ENCODE peak calls at places on chromosomes 2 and 18, in nine cellular contexts. E is AG10803; J is GM23338; T is Calu3; R is CD4-positive, alpha-beta T cell; S is WERI-Rb-1; Z is lower lobe of right lung; B is GM10248; N is GM20000. K is an unnamed sample.

GRCh38 chr2:220277445-220277960 is 650.1 kb downstream of the SLC4A3 start:
- DNase-seq in E (peak), J (no peak), T (peak), R (no peak), S (no peak), Z (peak), B (no peak), N (no peak), K (peak)

GRCh38 chr2:85237849-85238570 is 89.8 kb downstream of the TGOLN2 start:
- DNase-seq in E (no peak), J (peak), T (no peak), R (no peak), S (no peak), Z (peak), B (no peak), N (no peak), K (no peak)

GRCh38 chr2:112483047-112483473 is 1.1 kb downstream of the TTL start:
- DNase-seq in E (peak), J (peak), T (peak), R (no peak), S (peak), Z (no peak), B (no peak), N (peak), K (peak)

GRCh38 chr18:64276736-64277135 is 127.8 kb upstream of the LINC00305 start:
- DNase-seq in E (no peak), J (no peak), T (no peak), R (no peak), S (no peak), Z (no peak), B (no peak), N (no peak), K (no peak)

GRCh38 chr2:99572380-99572779 is 82.6 kb upstream of the REV1 start:
- DNase-seq in E (peak), J (peak), T (no peak), R (no peak), S (no peak), Z (no peak), B (no peak), N (no peak), K (no peak)

GRCh38 chr2:148674063-148675020 is 29.8 kb downstream of the EPC2 start:
- DNase-seq in E (no peak), J (peak), T (peak), R (no peak), S (peak), Z (no peak), B (peak), N (peak), K (no peak)

GRCh38 chr2:29006092-29006985 is 25.2 kb downstream of the TOGARAM2 start:
- DNase-seq in E (no peak), J (no peak), T (no peak), R (no peak), S (no peak), Z (no peak), B (no peak), N (no peak), K (peak)

GRCh38 chr2:217858519-217859466 is 144.0 kb downstream of the TNS1 start:
- DNase-seq in E (peak), J (no peak), T (no peak), R (no peak), S (peak), Z (no peak), B (no peak), N (no peak), K (peak)

GRCh38 chr2:215702116-215702905 is 266.4 kb upstream of the FN1 start:
- DNase-seq in E (no peak), J (no peak), T (no peak), R (no peak), S (no peak), Z (no peak), B (no peak), N (no peak), K (no peak)

GRCh38 chr2:134679740-134680139 is 39.1 kb downstream of the TMEM163 start:
- DNase-seq in E (no peak), J (no peak), T (no peak), R (peak), S (no peak), Z (no peak), B (no peak), N (no peak), K (no peak)

GRCh38 chr2:23901966-23902942 is 24.7 kb downstream of the ATAD2B start:
- DNase-seq in E (peak), J (no peak), T (no peak), R (no peak), S (no peak), Z (no peak), B (no peak), N (no peak), K (peak)

GRCh38 chr2:175807031-175807873 is 194.8 kb downstream of the LNPK start:
- DNase-seq in E (peak), J (no peak), T (no peak), R (no peak), S (no peak), Z (no peak), B (no peak), N (no peak), K (no peak)

GRCh38 chr2:12685145-12685544 is 31.6 kb upstream of the TRIB2 start:
- DNase-seq in E (no peak), J (no peak), T (no peak), R (no peak), S (no peak), Z (no peak), B (no peak), N (no peak), K (peak)

GRCh38 chr2:148244593-148245292 is 223.9 kb downstream of the MBD5 start:
- DNase-seq in E (peak), J (no peak), T (no peak), R (no peak), S (no peak), Z (no peak), B (no peak), N (no peak), K (peak)

GRCh38 chr18:51907687-51908597 is 432.1 kb upstream of the DCC start:
- DNase-seq in E (no peak), J (no peak), T (no peak), R (no peak), S (no peak), Z (no peak), B (no peak), N (no peak), K (no peak)

GRCh38 chr2:61257446-61257845 is 95.5 kb downstream of the C2orf74 start:
- DNase-seq in E (no peak), J (no peak), T (no peak), R (no peak), S (no peak), Z (no peak), B (no peak), N (no peak), K (no peak)

GRCh38 chr18:59927246-59927825 is 27.5 kb downstream of the PMAIP1 start:
- DNase-seq in E (peak), J (no peak), T (peak), R (no peak), S (no peak), Z (no peak), B (peak), N (peak), K (peak)

GRCh38 chr2:150689600-150689999 is 202.1 kb upstream of the RND3 start:
- DNase-seq in E (peak), J (no peak), T (no peak), R (no peak), S (no peak), Z (no peak), B (no peak), N (no peak), K (peak)

GRCh38 chr2:138086556-138086955 is 122.3 kb downstream of the HNMT start:
- DNase-seq in E (peak), J (no peak), T (no peak), R (no peak), S (no peak), Z (no peak), B (no peak), N (no peak), K (peak)

GRCh38 chr2:229901819-229902218 is 20.0 kb downstream of the TRIP12 start:
- DNase-seq in E (peak), J (peak), T (peak), R (no peak), S (no peak), Z (no peak), B (no peak), N (no peak), K (peak)

GRCh38 chr2:241741016-241741415 is 6.6 kb downstream of the D2HGDH start:
- DNase-seq in E (no peak), J (no peak), T (no peak), R (peak), S (no peak), Z (no peak), B (no peak), N (no peak), K (no peak)

GRCh38 chr2:47554311-47554905 is 151.5 kb downstream of the MSH2 start:
- DNase-seq in E (no peak), J (no peak), T (no peak), R (no peak), S (no peak), Z (no peak), B (no peak), N (no peak), K (no peak)

GRCh38 chr2:44097322-44097907 is 71.3 kb upstream of the PPM1B start:
- DNase-seq in E (no peak), J (no peak), T (no peak), R (no peak), S (no peak), Z (no peak), B (no peak), N (no peak), K (no peak)

GRCh38 chr2:241907171-241907570 is 37.6 kb downstream of the RTP5 start:
- DNase-seq in E (no peak), J (no peak), T (no peak), R (no peak), S (no peak), Z (peak), B (no peak), N (no peak), K (no peak)

GRCh38 chr18:499351-500229 is 911 bp downstream of the COLEC12 start:
- DNase-seq in E (peak), J (peak), T (no peak), R (no peak), S (peak), Z (peak), B (no peak), N (no peak), K (peak)

GRCh38 chr2:55048514-55048924 is 1.7 kb downstream of the RTN4 start:
- DNase-seq in E (peak), J (peak), T (peak), R (no peak), S (peak), Z (no peak), B (no peak), N (no peak), K (peak)

GRCh38 chr2:240452471-240453256 is 17.2 kb downstream of the GPC1 start:
- DNase-seq in E (peak), J (peak), T (peak), R (peak), S (peak), Z (peak), B (no peak), N (peak), K (peak)

GRCh38 chr18:4068552-4069158 is 386.5 kb downstream of the DLGAP1 start:
- DNase-seq in E (peak), J (peak), T (peak), R (no peak), S (peak), Z (no peak), B (peak), N (peak), K (peak)

GRCh38 chr2:164826293-164827243 is 15.1 kb downstream of the COBLL1 start:
- DNase-seq in E (peak), J (peak), T (peak), R (no peak), S (no peak), Z (peak), B (no peak), N (no peak), K (peak)

GRCh38 chr2:240965296-240965904 is 33.0 kb upstream of the SNED1 start:
- DNase-seq in E (no peak), J (no peak), T (no peak), R (no peak), S (no peak), Z (peak), B (no peak), N (no peak), K (peak)

GRCh38 chr2:28407976-28408690 is 15.5 kb downstream of the FOSL2 start:
- DNase-seq in E (no peak), J (no peak), T (no peak), R (no peak), S (peak), Z (no peak), B (no peak), N (no peak), K (no peak)

GRCh38 chr2:213787869-213788268 is 503.6 kb downstream of the SPAG16 start:
- DNase-seq in E (no peak), J (no peak), T (no peak), R (no peak), S (no peak), Z (no peak), B (no peak), N (no peak), K (no peak)

GRCh38 chr18:27685807-27686412 is 491.0 kb downstream of the CDH2 start:
- DNase-seq in E (peak), J (peak), T (peak), R (no peak), S (peak), Z (no peak), B (no peak), N (peak), K (peak)

GRCh38 chr2:70340921-70341765 is 39.3 kb upstream of the FAM136A start:
- DNase-seq in E (peak), J (peak), T (peak), R (peak), S (peak), Z (no peak), B (peak), N (peak), K (peak)

DNA sequence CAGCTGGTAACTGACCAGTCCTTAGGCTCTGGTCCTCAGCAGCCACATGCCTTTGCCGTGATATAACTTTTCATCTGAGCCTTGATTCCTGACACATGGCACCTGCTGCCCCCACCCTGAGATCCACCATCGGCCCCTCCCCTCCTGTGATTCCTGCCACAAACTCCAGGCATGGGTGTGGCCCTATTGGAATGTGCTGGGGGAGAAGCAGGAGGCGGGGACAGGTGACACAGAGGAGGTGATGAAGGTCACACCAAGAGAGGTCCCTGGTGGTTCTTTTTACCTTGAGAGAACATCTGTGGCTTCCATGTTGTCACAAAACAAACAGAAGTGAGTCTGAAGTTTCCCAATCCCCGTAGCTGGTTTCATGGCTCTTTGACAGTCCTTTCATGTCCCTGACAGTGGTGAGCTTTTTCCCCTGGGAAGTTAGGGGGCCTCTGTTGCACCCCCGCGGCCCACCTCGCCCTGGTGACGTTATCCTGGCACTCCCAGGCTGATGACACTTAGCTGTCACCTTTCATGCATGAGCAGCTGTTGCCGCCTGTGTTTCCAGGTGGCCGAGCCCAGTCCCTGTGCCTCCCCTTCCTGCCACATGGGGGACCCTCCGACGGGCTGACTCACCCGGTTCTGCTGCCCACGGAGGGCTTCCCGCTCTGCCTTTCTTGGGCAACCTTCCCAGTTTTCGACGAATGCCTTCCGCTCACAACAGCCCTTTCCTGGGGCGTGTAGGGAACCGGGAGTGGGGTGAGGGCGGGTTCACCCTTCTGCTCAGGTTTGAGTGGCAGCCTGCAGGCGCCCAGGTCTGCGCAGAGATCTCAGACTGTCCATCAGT is 66.3 kb upstream of the GLI2 start:
- DNase-seq in E (peak), J (peak), T (peak), R (no peak), S (peak), Z (peak), B (no peak), N (no peak), K (peak)
- TF ChIP-seq CTCF in E (peak), J (peak), T (peak), R (no peak), S (peak), Z (peak), B (no peak), N (no peak), K (no peak)

GRCh38 chr2:234267534-234267933 is 217.0 kb downstream of the SPP2 start:
- DNase-seq in E (no peak), J (no peak), T (no peak), R (no peak), S (no peak), Z (no peak), B (no peak), N (no peak), K (no peak)
- TF ChIP-seq CTCF in E (no peak), J (no peak), T (no peak), R (no peak), S (no peak), Z (no peak), B (no peak), N (no peak), K (no peak)

GRCh38 chr2:100919316-100919715 is 82.8 kb upstream of the RPL31 start:
- DNase-seq in E (no peak), J (peak), T (no peak), R (no peak), S (no peak), Z (no peak), B (peak), N (peak), K (no peak)
- TF ChIP-seq CTCF in E (peak), J (peak), T (no peak), R (peak), S (peak), Z (peak), B (peak), N (peak), K (peak)

GRCh38 chr2:65146067-65146466 is 16.2 kb upstream of the RAB1A start:
- DNase-seq in E (no peak), J (no peak), T (no peak), R (no peak), S (no peak), Z (no peak), B (no peak), N (no peak), K (no peak)

GRCh38 chr2:65144571-65144970 is 14.7 kb upstream of the RAB1A start:
- DNase-seq in E (no peak), J (no peak), T (no peak), R (no peak), S (no peak), Z (no peak), B (no peak), N (no peak), K (no peak)

GRCh38 chr2:65137197-65137780 is 7.4 kb upstream of the RAB1A start:
- DNase-seq in E (no peak), J (no peak), T (no peak), R (no peak), S (no peak), Z (no peak), B (no peak), N (no peak), K (no peak)

GRCh38 chr2:65142515-65142914 is 12.6 kb upstream of the RAB1A start:
- DNase-seq in E (no peak), J (no peak), T (peak), R (no peak), S (no peak), Z (no peak), B (no peak), N (no peak), K (no peak)
- TF ChIP-seq CTCF in E (peak), J (peak), T (no peak), R (no peak), S (peak), Z (peak), B (peak), N (no peak), K (no peak)

DNA sequence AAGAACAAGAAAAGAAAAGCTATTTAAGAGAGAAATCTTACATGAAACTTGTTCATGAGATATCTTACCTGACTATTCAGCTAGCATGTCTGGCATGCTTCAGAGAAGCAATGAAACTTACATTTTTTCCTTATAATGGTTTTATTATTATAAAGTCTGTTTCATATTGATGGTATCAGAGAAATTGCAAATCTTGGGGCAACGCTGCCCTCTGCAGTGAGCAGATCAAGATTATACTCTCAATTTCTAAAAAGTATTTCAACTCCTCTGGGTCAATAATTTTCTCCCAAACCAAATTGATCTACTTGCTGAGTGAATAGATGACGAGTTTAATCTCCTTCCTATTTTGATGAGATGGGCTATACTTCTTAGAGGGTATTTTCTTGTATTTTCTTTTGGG is 235.6 kb downstream of the NUP35 start:
- DNase-seq in E (peak), J (no peak), T (no peak), R (no peak), S (no peak), Z (no peak), B (no peak), N (no peak), K (peak)
- TF ChIP-seq CTCF in E (peak), J (peak), T (no peak), R (no peak), S (no peak), Z (no peak), B (no peak), N (no peak), K (peak)

DNA sequence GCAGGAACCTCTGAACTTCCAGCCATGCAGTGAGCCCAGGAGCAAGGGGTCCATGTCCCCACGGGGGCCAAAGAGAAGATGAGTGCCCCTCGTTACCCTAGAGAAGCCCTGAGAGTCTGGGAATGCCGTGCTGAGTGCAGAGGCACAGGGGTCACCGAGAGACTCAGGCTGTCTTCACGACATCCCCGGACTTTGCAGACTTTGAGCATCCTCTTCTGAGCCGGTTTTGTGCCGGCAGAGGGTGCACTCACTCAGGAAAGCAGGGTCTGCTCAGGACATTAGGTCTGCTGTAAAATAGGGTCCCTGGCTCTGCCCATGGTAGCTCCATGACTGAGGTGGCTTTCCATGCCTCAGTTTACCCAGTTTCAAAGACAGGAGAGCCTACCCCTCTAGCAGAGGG is 71.0 kb downstream of the GALNT14 start:
- DNase-seq in E (no peak), J (no peak), T (no peak), R (no peak), S (peak), Z (no peak), B (no peak), N (no peak), K (no peak)
- TF ChIP-seq CTCF in E (peak), J (no peak), T (no peak), R (no peak), S (peak), Z (no peak), B (no peak), N (no peak), K (no peak)

DNA sequence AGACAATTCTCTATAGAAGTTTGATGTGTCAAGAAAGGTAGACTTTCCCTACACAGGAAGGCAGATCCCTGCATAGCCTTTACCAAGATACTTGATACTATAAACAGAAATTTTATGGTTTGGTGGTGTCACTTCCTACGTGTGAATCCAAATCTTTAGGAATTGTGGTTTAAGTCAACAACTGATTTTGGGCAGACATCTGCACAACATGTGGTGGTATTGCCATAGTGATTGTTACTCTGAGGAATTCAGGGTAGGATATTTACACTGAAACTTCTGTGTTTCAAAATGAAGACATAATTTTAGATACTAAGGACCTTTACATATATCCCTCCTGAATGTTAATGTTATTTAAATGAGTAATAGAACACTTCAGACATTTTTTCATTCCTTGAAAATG is 77.0 kb downstream of the MDH1 start:
- DNase-seq in E (peak), J (no peak), T (no peak), R (no peak), S (no peak), Z (no peak), B (no peak), N (no peak), K (peak)
- TF ChIP-seq CTCF in E (no peak), J (no peak), T (no peak), R (no peak), S (no peak), Z (no peak), B (no peak), N (no peak), K (no peak)

K was measured in cardiac fibroblast.